ENCODE peak calls at places on chromosomes 13 and 19, in four cellular contexts. One of them, this sample, is unnamed.

GRCh38 chr19:40614595-40615411 is 13.6 kb downstream of the LTBP4 start:
- DNase-seq in K562: peak; percentile 93
- DNase-seq in H1: no peak
- DNase-seq in SK-N-SH: peak; percentile 51
- DNase-seq in this sample: peak; percentile 94

GRCh38 chr13:83620535-83621220 is 261.6 kb downstream of the SLITRK1 start:
- DNase-seq in K562: no peak
- DNase-seq in H1: no peak
- DNase-seq in SK-N-SH: no peak
- DNase-seq in this sample: no peak

GRCh38 chr19:1591421-1592022 is 1.1 kb downstream of the MBD3 start:
- DNase-seq in SK-N-SH: peak; percentile 57
- DNase-seq in K562: no peak
- DNase-seq in H1: no peak
- DNase-seq in this sample: no peak

GRCh38 chr19:49065905-49066512 is 1.4 kb upstream of the NTF4 start:
- DNase-seq in K562: no peak
- DNase-seq in H1: no peak
- DNase-seq in SK-N-SH: peak; percentile 33
- DNase-seq in this sample: no peak

GRCh38 chr19:6577410-6578125 is 13.4 kb downstream of the CD70 start:
- DNase-seq in SK-N-SH: no peak
- DNase-seq in H1: no peak
- DNase-seq in K562: peak; percentile 36
- DNase-seq in this sample: no peak

GRCh38 chr13:41648314-41648935 is 191.1 kb downstream of the RGCC start:
- DNase-seq in K562: no peak
- DNase-seq in SK-N-SH: no peak
- DNase-seq in H1: no peak
- DNase-seq in this sample: no peak

GRCh38 chr13:38405216-38405615 is 55.6 kb downstream of the UFM1 start:
- DNase-seq in H1: no peak
- DNase-seq in SK-N-SH: no peak
- DNase-seq in K562: no peak
- DNase-seq in this sample: no peak

GRCh38 chr19:37362733-37363132 is 8.2 kb upstream of the ZNF527 start:
- DNase-seq in SK-N-SH: peak; percentile 14
- DNase-seq in K562: peak; percentile 22
- DNase-seq in H1: peak; percentile 66
- DNase-seq in this sample: peak; percentile 82

GRCh38 chr19:1826557-1827521 is 14.8 kb upstream of the ATP8B3 start:
- DNase-seq in K562: peak; percentile 86
- DNase-seq in SK-N-SH: peak; percentile 58
- DNase-seq in H1: no peak
- DNase-seq in this sample: peak; percentile 42

GRCh38 chr13:51585696-51586095 is 1.4 kb downstream of the WDFY2 start:
- DNase-seq in H1: no peak
- DNase-seq in SK-N-SH: no peak
- DNase-seq in K562: no peak
- DNase-seq in this sample: no peak

GRCh38 chr13:111289251-111289650 is 31.2 kb upstream of the TEX29 start:
- DNase-seq in SK-N-SH: no peak
- DNase-seq in K562: no peak
- DNase-seq in H1: no peak
- DNase-seq in this sample: no peak

GRCh38 chr13:81305928-81306327 is 965.0 kb upstream of the SPRY2 start:
- DNase-seq in K562: no peak
- DNase-seq in H1: no peak
- DNase-seq in SK-N-SH: no peak
- DNase-seq in this sample: no peak

GRCh38 chr13:74134777-74135305 is 637 bp upstream of the KLF12 start:
- DNase-seq in H1: no peak
- DNase-seq in SK-N-SH: peak; percentile 84
- DNase-seq in K562: peak; percentile 2
- DNase-seq in this sample: peak; percentile 32

GRCh38 chr13:59038824-59039223 is 1124.9 kb downstream of the DIAPH3 start:
- DNase-seq in K562: no peak
- DNase-seq in SK-N-SH: no peak
- DNase-seq in H1: no peak
- DNase-seq in this sample: no peak

GRCh38 chr13:78826312-78826711 is 167.4 kb upstream of the OBI1 start:
- DNase-seq in SK-N-SH: no peak
- DNase-seq in K562: no peak
- DNase-seq in H1: no peak
- DNase-seq in this sample: no peak

GRCh38 chr19:4877753-4878490 is 10.5 kb upstream of the PLIN3 start:
- DNase-seq in SK-N-SH: peak; percentile 57
- DNase-seq in K562: no peak
- DNase-seq in H1: no peak
- DNase-seq in this sample: no peak

GRCh38 chr19:10305139-10305806 is 4.3 kb downstream of the ZGLP1 start:
- DNase-seq in SK-N-SH: no peak
- DNase-seq in H1: no peak
- DNase-seq in K562: no peak
- DNase-seq in this sample: no peak

GRCh38 chr13:91406619-91407018 is 8.2 kb downstream of the GPC5 start:
- DNase-seq in SK-N-SH: peak; percentile 21
- DNase-seq in K562: peak; percentile 83
- DNase-seq in H1: peak; percentile 31
- DNase-seq in this sample: peak; percentile 53

GRCh38 chr13:24854311-24854710 is 90.3 kb downstream of the RNF17 start:
- DNase-seq in SK-N-SH: no peak
- DNase-seq in H1: no peak
- DNase-seq in K562: no peak
- DNase-seq in this sample: no peak

GRCh38 chr13:45769072-45769471 is 67.0 kb downstream of the CBY2 start:
- DNase-seq in SK-N-SH: no peak
- DNase-seq in K562: no peak
- DNase-seq in H1: no peak
- DNase-seq in this sample: no peak

GRCh38 chr13:44452418-44452817 is 78.8 kb downstream of the SERP2 start:
- DNase-seq in H1: no peak
- DNase-seq in SK-N-SH: no peak
- DNase-seq in K562: no peak
- DNase-seq in this sample: no peak

GRCh38 chr13:114002009-114002544 is 28.2 kb upstream of the C13orf46 start:
- DNase-seq in K562: no peak
- DNase-seq in H1: no peak
- DNase-seq in SK-N-SH: no peak
- DNase-seq in this sample: no peak

GRCh38 chr13:94209110-94209509 is 270.4 kb downstream of the DCT start:
- DNase-seq in SK-N-SH: no peak
- DNase-seq in H1: no peak
- DNase-seq in K562: no peak
- DNase-seq in this sample: no peak

GRCh38 chr19:1407662-1408299 is 395 bp downstream of the DAZAP1 start:
- DNase-seq in K562: peak; percentile 58
- DNase-seq in SK-N-SH: no peak
- DNase-seq in H1: no peak
- DNase-seq in this sample: no peak

GRCh38 chr19:56133858-56134654 is 7.0 kb upstream of the ZNF444 start:
- DNase-seq in SK-N-SH: no peak
- DNase-seq in H1: no peak
- DNase-seq in K562: peak; percentile 20
- DNase-seq in this sample: no peak

GRCh38 chr19:47507031-47507430 is 7.8 kb downstream of the NAPA start:
- DNase-seq in H1: no peak
- DNase-seq in SK-N-SH: no peak
- DNase-seq in K562: no peak
- DNase-seq in this sample: no peak

GRCh38 chr19:35673121-35673804 is 6.9 kb downstream of the UPK1A start:
- DNase-seq in H1: peak; percentile 21
- DNase-seq in SK-N-SH: peak; percentile 84
- DNase-seq in K562: peak; percentile 72
- DNase-seq in this sample: peak; percentile 69

GRCh38 chr19:4707956-4708650 is 15.5 kb downstream of the DPP9 start:
- DNase-seq in K562: no peak
- DNase-seq in SK-N-SH: no peak
- DNase-seq in H1: no peak
- DNase-seq in this sample: no peak

GRCh38 chr13:95056266-95056665 is 245.0 kb downstream of the ABCC4 start:
- DNase-seq in SK-N-SH: no peak
- DNase-seq in K562: no peak
- DNase-seq in H1: no peak
- DNase-seq in this sample: no peak

GRCh38 chr19:3440082-3440481 is 40.2 kb downstream of the SMIM24 start:
- DNase-seq in H1: no peak
- DNase-seq in SK-N-SH: peak; percentile 67
- DNase-seq in K562: peak; percentile 73
- DNase-seq in this sample: peak; percentile 87

GRCh38 chr13:23430664-23431063 is 2.8 kb downstream of the SACS start:
- DNase-seq in SK-N-SH: peak; percentile 36
- DNase-seq in K562: no peak
- DNase-seq in H1: no peak
- DNase-seq in this sample: no peak
- TF ChIP-seq TEAD4 in SK-N-SH: no peak
- TF ChIP-seq TEAD4 in K562: no peak
- TF ChIP-seq TEAD4 in H1: no peak
- TF ChIP-seq TEAD4 in this sample: no peak

DNA sequence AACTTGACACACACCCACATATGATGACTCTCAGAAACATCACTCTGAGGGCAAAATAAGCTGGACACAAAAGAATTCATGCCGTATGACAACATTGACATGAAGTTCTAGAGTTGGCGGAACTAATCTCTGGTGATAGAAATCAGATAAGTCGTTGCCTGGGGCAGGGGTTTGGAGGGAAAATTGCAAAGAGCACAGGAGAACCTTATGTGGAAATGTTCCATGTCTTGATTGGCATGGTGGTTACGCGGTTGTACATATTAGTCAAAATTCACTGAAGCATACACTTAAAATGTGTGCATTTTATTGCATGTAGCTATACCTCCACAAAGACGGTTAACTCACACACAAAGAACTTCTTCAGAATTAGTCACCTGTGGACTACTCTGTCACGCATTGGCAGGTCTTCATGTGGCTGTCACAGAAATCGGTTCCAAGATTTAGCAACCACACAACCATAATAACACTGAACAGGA is 137.8 kb upstream of the GJB6 start:
- DNase-seq in H1: no peak
- DNase-seq in SK-N-SH: no peak
- DNase-seq in K562: no peak
- DNase-seq in this sample: no peak
- TF ChIP-seq TEAD4 in H1: no peak
- TF ChIP-seq TEAD4 in SK-N-SH: no peak
- TF ChIP-seq TEAD4 in K562: no peak
- TF ChIP-seq TEAD4 in this sample: no peak

GRCh38 chr19:29006057-29006735 is 206.8 kb downstream of the UQCRFS1 start:
- DNase-seq in SK-N-SH: no peak
- DNase-seq in H1: no peak
- DNase-seq in K562: no peak
- DNase-seq in this sample: no peak
- TF ChIP-seq TEAD4 in SK-N-SH: no peak
- TF ChIP-seq TEAD4 in H1: no peak
- TF ChIP-seq TEAD4 in K562: no peak
- TF ChIP-seq TEAD4 in this sample: no peak

DNA sequence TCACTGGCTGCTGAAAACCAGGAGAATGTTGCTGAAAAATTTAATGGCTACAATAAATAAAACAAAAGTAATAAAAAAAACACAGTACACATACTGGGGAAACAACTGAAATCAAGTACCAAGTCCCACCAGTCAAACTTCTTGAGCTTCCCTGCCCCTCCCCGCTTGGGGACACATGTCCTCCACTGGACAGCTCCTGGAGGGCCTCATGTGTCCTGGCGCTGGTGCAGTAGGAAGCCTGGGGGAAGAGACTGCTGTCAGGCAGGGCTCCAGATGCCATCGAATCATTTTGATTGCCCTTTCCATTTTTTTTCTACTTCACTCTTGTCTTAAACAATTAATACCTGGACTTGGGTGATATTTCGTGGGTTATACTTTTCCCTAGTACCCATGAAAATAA is 26.6 kb upstream of the SLC35E1 start:
- DNase-seq in H1: no peak
- DNase-seq in SK-N-SH: peak; percentile 78
- DNase-seq in K562: no peak
- DNase-seq in this sample: no peak
- TF ChIP-seq TEAD4 in H1: no peak
- TF ChIP-seq TEAD4 in SK-N-SH: no peak
- TF ChIP-seq TEAD4 in K562: no peak
- TF ChIP-seq TEAD4 in this sample: no peak

GRCh38 chr13:49374585-49375290 is 69.1 kb downstream of the CAB39L start:
- DNase-seq in H1: no peak
- DNase-seq in SK-N-SH: no peak
- DNase-seq in K562: peak; percentile 17
- DNase-seq in this sample: no peak
- TF ChIP-seq TEAD4 in H1: no peak
- TF ChIP-seq TEAD4 in SK-N-SH: no peak
- TF ChIP-seq TEAD4 in K562: no peak
- TF ChIP-seq TEAD4 in this sample: no peak

GRCh38 chr13:22187329-22187728 is 516.5 kb downstream of the FGF9 start:
- DNase-seq in K562: no peak
- DNase-seq in SK-N-SH: no peak
- DNase-seq in H1: no peak
- DNase-seq in this sample: no peak
- TF ChIP-seq TEAD4 in K562: no peak
- TF ChIP-seq TEAD4 in SK-N-SH: no peak
- TF ChIP-seq TEAD4 in H1: no peak
- TF ChIP-seq TEAD4 in this sample: no peak

GRCh38 chr19:28864577-28865042 is 348.3 kb downstream of the UQCRFS1 start:
- DNase-seq in K562: no peak
- DNase-seq in H1: no peak
- DNase-seq in SK-N-SH: no peak
- DNase-seq in this sample: no peak

GRCh38 chr19:28859811-28860210 is 353.1 kb downstream of the UQCRFS1 start:
- DNase-seq in SK-N-SH: no peak
- DNase-seq in K562: no peak
- DNase-seq in H1: no peak
- DNase-seq in this sample: no peak

GRCh38 chr19:28867978-28868377 is 345.0 kb downstream of the UQCRFS1 start:
- DNase-seq in K562: no peak
- DNase-seq in H1: no peak
- DNase-seq in SK-N-SH: no peak
- DNase-seq in this sample: no peak

GRCh38 chr19:28862238-28862637 is 350.7 kb downstream of the UQCRFS1 start:
- DNase-seq in SK-N-SH: no peak
- DNase-seq in K562: peak; percentile 12
- DNase-seq in H1: no peak
- DNase-seq in this sample: no peak

DNA sequence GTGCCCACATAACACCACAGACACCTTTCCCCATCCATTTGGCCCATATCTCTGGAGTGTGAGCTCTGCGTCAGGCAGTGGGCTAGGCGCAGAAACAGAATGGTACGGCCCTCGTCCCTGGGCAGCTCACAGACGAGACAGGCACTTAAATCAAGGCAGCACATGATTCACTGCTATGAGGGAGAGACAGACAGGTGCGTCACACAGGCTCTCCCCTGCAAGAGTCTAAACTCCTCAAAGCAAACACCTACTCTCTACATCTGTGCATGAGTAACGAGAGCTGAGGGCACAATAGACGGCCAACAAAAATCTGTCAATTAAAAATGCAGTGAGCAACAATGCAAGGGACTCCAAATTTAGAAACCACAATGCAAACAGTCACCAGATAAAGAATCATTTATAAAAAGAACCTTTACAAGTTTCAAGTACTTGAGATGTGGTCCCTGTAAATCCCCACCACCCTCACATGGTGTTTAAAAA is 348.9 kb downstream of the UQCRFS1 start:
- DNase-seq in SK-N-SH: no peak
- DNase-seq in K562: no peak
- DNase-seq in H1: no peak
- DNase-seq in this sample: no peak
- TF ChIP-seq TEAD4 in SK-N-SH: no peak
- TF ChIP-seq TEAD4 in K562: no peak
- TF ChIP-seq TEAD4 in H1: no peak
- TF ChIP-seq TEAD4 in this sample: no peak

GRCh38 chr13:43058318-43058674 is 34.9 kb downstream of the DNAJC15 start:
- DNase-seq in K562: no peak
- DNase-seq in H1: no peak
- DNase-seq in SK-N-SH: no peak
- DNase-seq in this sample: peak; percentile 23
- TF ChIP-seq TEAD4 in K562: no peak
- TF ChIP-seq TEAD4 in H1: no peak
- TF ChIP-seq TEAD4 in SK-N-SH: no peak
- TF ChIP-seq TEAD4 in this sample: no peak